ENCODE peak calls at places on chromosomes 5 and 9, in six cellular contexts. R, Y, I, S, G and F are unnamed samples.
A peak's percentile ranks its signal among the peaks of the same experiment; 100 is the strongest.

GRCh38 chr5:158317507-158317906 is 458.6 kb upstream of the CLINT1 start:
- DNase-seq in R (no peak), Y (no peak), I (no peak), S (no peak), G (no peak), F (no peak)

GRCh38 chr9:37984672-37985611 is 81.0 kb upstream of the SLC25A51 start:
- DNase-seq in R (no peak), Y (peak; percentile 90), I (no peak), S (no peak), G (no peak), F (no peak)

GRCh38 chr5:157168286-157168685 is 2.2 kb upstream of the GARIN3 start:
- DNase-seq in R (no peak), Y (no peak), I (no peak), S (no peak), G (no peak), F (no peak)

GRCh38 chr5:58631895-58632294 is 49.0 kb downstream of the RAB3C start:
- DNase-seq in R (no peak), Y (no peak), I (no peak), S (no peak), G (no peak), F (no peak)

GRCh38 chr5:55427157-55427556 is 107.6 kb downstream of the PLPP1 start:
- DNase-seq in R (no peak), Y (no peak), I (no peak), S (no peak), G (no peak), F (peak; percentile 22)

GRCh38 chr9:71780953-71781352 is 12.6 kb upstream of the CEMIP2 start:
- DNase-seq in R (no peak), Y (no peak), I (no peak), S (no peak), G (no peak), F (no peak)

GRCh38 chr9:37309136-37309535 is 113.4 kb upstream of the GRHPR start:
- DNase-seq in R (no peak), Y (peak; percentile 62), I (no peak), S (peak; percentile 12), G (no peak), F (no peak)

GRCh38 chr5:169826618-169827017 is 153.7 kb downstream of the INSYN2B start:
- DNase-seq in R (no peak), Y (peak; percentile 25), I (no peak), S (no peak), G (no peak), F (no peak)

GRCh38 chr5:172172912-172173591 is 15.0 kb downstream of the STK10 start:
- DNase-seq in R (no peak), Y (no peak), I (no peak), S (no peak), G (no peak), F (peak; percentile 58)

GRCh38 chr5:117379521-117379920 is 804.9 kb upstream of the SEMA6A start:
- DNase-seq in R (no peak), Y (no peak), I (no peak), S (no peak), G (no peak), F (no peak)

GRCh38 chr9:91197232-91198181 is 164.2 kb downstream of the AUH start:
- DNase-seq in R (peak; percentile 85), Y (peak; percentile 70), I (peak; percentile 62), S (peak; percentile 99), G (no peak), F (no peak)

GRCh38 chr5:168364738-168365550 is 73.5 kb downstream of the WWC1 start:
- DNase-seq in R (no peak), Y (no peak), I (no peak), S (peak; percentile 35), G (no peak), F (no peak)

GRCh38 chr5:179327026-179327735 is 18.1 kb downstream of the ADAMTS2 start:
- DNase-seq in R (no peak), Y (no peak), I (no peak), S (no peak), G (no peak), F (no peak)

GRCh38 chr5:172868436-172868923 is 34.4 kb downstream of the ERGIC1 start:
- DNase-seq in R (peak; percentile 31), Y (peak; percentile 50), I (no peak), S (peak; percentile 89), G (no peak), F (no peak)

GRCh38 chr5:139743001-139743771 is 52.4 kb upstream of the PSD2 start:
- DNase-seq in R (no peak), Y (no peak), I (no peak), S (no peak), G (no peak), F (no peak)

DNA sequence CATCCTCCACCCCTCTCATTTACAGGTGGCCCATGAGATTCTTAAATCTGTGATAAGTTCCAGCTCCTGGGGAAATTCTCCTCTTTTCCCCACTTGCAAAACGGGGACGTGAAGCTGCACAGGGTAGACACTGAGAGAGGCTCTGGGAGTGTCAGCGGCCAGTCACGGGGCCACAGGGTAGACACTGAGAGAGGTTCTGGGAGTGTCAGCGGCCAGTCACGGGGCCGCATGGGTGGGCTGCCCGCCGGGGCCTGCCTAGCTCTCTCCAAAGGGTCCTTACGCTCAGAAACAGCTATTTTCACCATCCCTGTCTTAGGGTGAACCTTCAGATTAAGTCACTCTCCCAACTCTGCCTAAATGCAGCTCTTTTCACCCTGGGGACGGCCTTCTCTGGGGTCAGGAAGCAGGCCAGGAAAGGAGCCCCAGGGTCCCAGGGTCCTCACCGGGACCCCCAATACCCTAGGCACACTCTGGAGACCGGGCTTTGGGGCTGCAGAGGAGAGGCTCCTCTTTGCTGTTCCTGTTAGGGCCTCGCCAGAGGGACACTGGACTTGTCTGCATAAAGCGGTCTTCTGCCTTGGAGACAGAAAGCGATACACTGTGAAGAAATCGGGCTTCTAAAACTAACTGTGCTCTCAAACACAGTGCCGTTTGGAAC is 1.5 kb downstream of the FAM78A start:
- DNase-seq in R (no peak), Y (peak; percentile 84), I (no peak), S (no peak), G (no peak), F (no peak)
- TF ChIP-seq REST in R (no peak), Y (no peak), I (no peak), S (no peak), G (no peak), F (no peak)

GRCh38 chr5:137372386-137373160 is 126.6 kb downstream of the SPOCK1 start:
- DNase-seq in R (no peak), Y (no peak), I (no peak), S (no peak), G (no peak), F (no peak)

GRCh38 chr5:137370511-137371071 is 128.5 kb downstream of the SPOCK1 start:
- DNase-seq in R (no peak), Y (no peak), I (no peak), S (no peak), G (no peak), F (no peak)

GRCh38 chr5:137381546-137381945 is 117.6 kb downstream of the SPOCK1 start:
- DNase-seq in R (no peak), Y (no peak), I (no peak), S (no peak), G (no peak), F (no peak)

GRCh38 chr5:137374110-137374853 is 124.8 kb downstream of the SPOCK1 start:
- DNase-seq in R (no peak), Y (no peak), I (no peak), S (no peak), G (no peak), F (peak; percentile 61)

GRCh38 chr5:137376127-137376526 is 123.0 kb downstream of the SPOCK1 start:
- DNase-seq in R (no peak), Y (no peak), I (no peak), S (no peak), G (no peak), F (no peak)
- TF ChIP-seq SIN3A in R (no peak), Y (no peak), I (no peak), S (no peak), G (no peak), F (no peak)

DNA sequence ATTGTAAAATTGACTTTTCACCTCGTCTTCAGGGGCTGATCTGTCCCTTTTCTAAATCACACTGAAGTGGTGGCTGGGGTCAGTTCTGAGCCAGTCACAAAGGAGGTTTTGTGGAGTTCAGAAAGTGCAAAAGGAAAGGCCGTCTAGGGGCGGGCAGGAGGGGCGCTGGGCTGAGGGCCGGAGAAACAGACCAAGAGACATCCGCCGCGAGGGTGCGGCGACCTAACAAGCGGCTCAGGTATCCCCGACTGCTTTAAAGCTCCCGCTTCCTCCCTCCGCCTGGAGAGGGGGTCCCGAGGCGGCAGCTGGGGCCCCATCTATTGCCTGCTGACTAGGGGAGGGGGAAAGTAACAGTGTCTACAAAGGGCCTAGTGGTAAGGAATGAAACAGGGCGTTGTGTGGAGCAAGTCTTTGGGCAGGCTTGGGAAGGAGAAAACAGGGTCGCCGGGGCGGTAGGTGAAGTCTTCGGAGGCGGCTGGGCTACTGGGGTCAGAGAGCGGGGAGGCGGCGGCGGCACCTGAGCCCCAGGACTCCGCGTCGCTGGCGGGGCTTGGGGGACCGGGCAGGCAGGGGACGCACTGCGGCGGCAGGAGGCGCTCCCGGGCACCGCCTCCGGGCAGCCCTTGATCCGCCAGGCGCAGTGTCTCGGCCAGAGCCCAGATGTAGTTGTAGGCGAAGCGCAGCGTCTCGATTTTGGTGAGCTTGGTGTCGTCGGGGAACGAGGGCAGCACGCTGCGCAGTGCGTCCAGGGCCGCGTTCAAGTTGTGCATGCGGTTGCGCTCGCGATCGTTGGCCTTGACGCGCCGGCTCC is 950 bp downstream of the NEUROG1 start:
- DNase-seq in R (no peak), Y (no peak), I (no peak), S (no peak), G (no peak), F (peak; percentile 52)
- TF ChIP-seq CTCF in R (no peak), Y (no peak), I (no peak), S (peak; percentile 26), G (no peak), F (no peak)

GRCh38 chr5:32110081-32110696 is 63.9 kb downstream of the GOLPH3 start:
- DNase-seq in R (no peak), Y (no peak), I (no peak), S (no peak), G (no peak), F (no peak)
- TF ChIP-seq REST in R (no peak), Y (no peak), I (no peak), S (no peak), G (no peak), F (no peak)

GRCh38 chr5:125341436-125341835 is 595.0 kb upstream of the ZNF608 start:
- DNase-seq in R (no peak), Y (no peak), I (no peak), S (no peak), G (no peak), F (no peak)

GRCh38 chr5:125336401-125336800 is 590.0 kb upstream of the ZNF608 start:
- DNase-seq in R (no peak), Y (no peak), I (no peak), S (no peak), G (no peak), F (no peak)

GRCh38 chr5:125331987-125332628 is 585.7 kb upstream of the ZNF608 start:
- DNase-seq in R (no peak), Y (no peak), I (no peak), S (no peak), G (no peak), F (no peak)

GRCh38 chr5:125338804-125339203 is 592.4 kb upstream of the ZNF608 start:
- DNase-seq in R (no peak), Y (no peak), I (no peak), S (no peak), G (no peak), F (no peak)

GRCh38 chr5:125337222-125337768 is 590.9 kb upstream of the ZNF608 start:
- DNase-seq in R (no peak), Y (no peak), I (no peak), S (no peak), G (no peak), F (no peak)
- TF ChIP-seq SIN3A in R (no peak), Y (no peak), I (no peak), S (no peak), G (no peak), F (no peak)